ENCODE peak calls at places on chromosomes 3 and 15, in five cellular contexts. T is neuronal stem cell, F is IMR-90, W is H1, J is mesenchymal stem cell. G is an unnamed sample.

GRCh38 chr15:43218908-43219706 is 1.7 kb downstream of the EPB42 start:
- DNase-seq in T (peak), F (peak), W (no peak), J (peak), G (peak)

GRCh38 chr3:66618066-66618465 is 117.2 kb upstream of the LRIG1 start:
- DNase-seq in T (no peak), F (peak), W (no peak), J (no peak), G (no peak)

GRCh38 chr15:67110958-67111864 is 45.8 kb downstream of the SMAD3 start:
- DNase-seq in T (no peak), F (peak), W (no peak), J (peak), G (no peak)

GRCh38 chr3:156535162-156535627 is 19.7 kb downstream of the SSR3 start:
- DNase-seq in T (no peak), F (peak), W (peak), J (peak), G (peak)

GRCh38 chr15:48266029-48266428 is 59.9 kb downstream of the SLC12A1 start:
- DNase-seq in T (no peak), F (no peak), W (no peak), J (no peak), G (no peak)

GRCh38 chr3:67000006-67000405 is 1.9 kb downstream of the KBTBD8 start:
- DNase-seq in T (no peak), F (peak), W (no peak), J (peak), G (peak)

GRCh38 chr15:73324496-73325170 is 44.1 kb downstream of the HCN4 start:
- DNase-seq in T (no peak), F (no peak), W (no peak), J (no peak), G (no peak)

GRCh38 chr15:52778457-52778856 is 11.7 kb downstream of the ONECUT1 start:
- DNase-seq in T (no peak), F (no peak), W (no peak), J (no peak), G (no peak)

GRCh38 chr3:133884547-133885240 is 11.0 kb downstream of the RAB6B start:
- DNase-seq in T (no peak), F (no peak), W (no peak), J (no peak), G (no peak)

GRCh38 chr15:70853270-70853854 is 595 bp downstream of the LARP6 start:
- DNase-seq in T (peak), F (peak), W (peak), J (peak), G (peak)

GRCh38 chr15:71951134-71951533 is 140.8 kb downstream of the NR2E3 start:
- DNase-seq in T (no peak), F (peak), W (no peak), J (no peak), G (no peak)

GRCh38 chr15:74783072-74783807 is 1.4 kb downstream of the CSK start:
- DNase-seq in T (no peak), F (peak), W (no peak), J (peak), G (peak)

GRCh38 chr3:112013058-112013783 is 14.5 kb downstream of the TAGLN3 start:
- DNase-seq in T (peak), F (peak), W (peak), J (peak), G (peak)

GRCh38 chr3:196149922-196150321 is 61.3 kb downstream of the ZDHHC19 start:
- DNase-seq in T (no peak), F (no peak), W (no peak), J (no peak), G (no peak)

GRCh38 chr3:19576343-19576742 is 357.7 kb downstream of the EFHB start:
- DNase-seq in T (no peak), F (no peak), W (no peak), J (no peak), G (no peak)

GRCh38 chr3:10457560-10457959 is 47.8 kb downstream of the ATP2B2 start:
- DNase-seq in T (no peak), F (no peak), W (no peak), J (no peak), G (no peak)

GRCh38 chr3:170499562-170500156 is 81.0 kb downstream of the CLDN11 start:
- DNase-seq in T (no peak), F (peak), W (no peak), J (no peak), G (peak)

GRCh38 chr3:42763023-42763422 is 10.0 kb downstream of the CCDC13 start:
- DNase-seq in T (no peak), F (peak), W (no peak), J (no peak), G (peak)

GRCh38 chr15:69129026-69129385 is 31.4 kb upstream of the GLCE start:
- DNase-seq in T (no peak), F (no peak), W (no peak), J (no peak), G (peak)

GRCh38 chr3:112092439-112093179 is 6.4 kb downstream of the C3orf52 start:
- DNase-seq in T (no peak), F (peak), W (no peak), J (peak), G (no peak)

GRCh38 chr3:36959821-36960220 is 15.0 kb upstream of the TRANK1 start:
- DNase-seq in T (no peak), F (no peak), W (no peak), J (no peak), G (no peak)

GRCh38 chr15:61871926-61872522 is 188.2 kb downstream of the VPS13C start:
- DNase-seq in T (no peak), F (peak), W (no peak), J (peak), G (no peak)

GRCh38 chr3:186663351-186664118 is 2.3 kb upstream of the HRG start:
- DNase-seq in T (no peak), F (no peak), W (no peak), J (no peak), G (no peak)

GRCh38 chr3:64732570-64732969 is 44.8 kb upstream of the ADAMTS9 start:
- DNase-seq in T (no peak), F (peak), W (no peak), J (no peak), G (no peak)

GRCh38 chr3:16515885-16516420 is 2.5 kb upstream of the RFTN1 start:
- DNase-seq in T (no peak), F (no peak), W (no peak), J (no peak), G (no peak)

GRCh38 chr15:48963524-48964113 is at the start of gene SHC4:
- DNase-seq in T (peak), F (peak), W (no peak), J (peak), G (peak)

GRCh38 chr3:100562224-100562857 is 47.1 kb upstream of the ADGRG7 start:
- DNase-seq in T (no peak), F (no peak), W (no peak), J (no peak), G (no peak)

GRCh38 chr3:14451844-14452533 is 49.6 kb downstream of the SLC6A6 start:
- DNase-seq in T (no peak), F (peak), W (no peak), J (peak), G (no peak)

GRCh38 chr15:88388702-88389101 is 78.5 kb downstream of the MRPL46 start:
- DNase-seq in T (no peak), F (no peak), W (no peak), J (no peak), G (no peak)

GRCh38 chr15:51672100-51672731 is 9.1 kb upstream of the SCG3 start:
- DNase-seq in T (peak), F (no peak), W (no peak), J (no peak), G (no peak)

GRCh38 chr3:194346035-194346434 is 5.1 kb downstream of the CPN2 start:
- DNase-seq in T (no peak), F (no peak), W (no peak), J (no peak), G (no peak)

GRCh38 chr3:189233225-189233858 is 61.6 kb downstream of the TPRG1 start:
- DNase-seq in T (peak), F (peak), W (peak), J (peak), G (peak)

GRCh38 chr3:189148090-189148507 is 23.7 kb upstream of the TPRG1 start:
- DNase-seq in T (peak), F (peak), W (peak), J (peak), G (peak)

GRCh38 chr3:149479621-149480325 is 5.3 kb downstream of the TM4SF4 start:
- DNase-seq in T (no peak), F (peak), W (no peak), J (no peak), G (peak)

GRCh38 chr3:15287565-15288330 is 44.6 kb downstream of the SH3BP5 start:
- DNase-seq in T (no peak), F (peak), W (no peak), J (peak), G (peak)

GRCh38 chr15:93030430-93031102 is 58.4 kb downstream of the RGMA start:
- DNase-seq in T (peak), F (peak), W (peak), J (peak), G (peak)

DNA sequence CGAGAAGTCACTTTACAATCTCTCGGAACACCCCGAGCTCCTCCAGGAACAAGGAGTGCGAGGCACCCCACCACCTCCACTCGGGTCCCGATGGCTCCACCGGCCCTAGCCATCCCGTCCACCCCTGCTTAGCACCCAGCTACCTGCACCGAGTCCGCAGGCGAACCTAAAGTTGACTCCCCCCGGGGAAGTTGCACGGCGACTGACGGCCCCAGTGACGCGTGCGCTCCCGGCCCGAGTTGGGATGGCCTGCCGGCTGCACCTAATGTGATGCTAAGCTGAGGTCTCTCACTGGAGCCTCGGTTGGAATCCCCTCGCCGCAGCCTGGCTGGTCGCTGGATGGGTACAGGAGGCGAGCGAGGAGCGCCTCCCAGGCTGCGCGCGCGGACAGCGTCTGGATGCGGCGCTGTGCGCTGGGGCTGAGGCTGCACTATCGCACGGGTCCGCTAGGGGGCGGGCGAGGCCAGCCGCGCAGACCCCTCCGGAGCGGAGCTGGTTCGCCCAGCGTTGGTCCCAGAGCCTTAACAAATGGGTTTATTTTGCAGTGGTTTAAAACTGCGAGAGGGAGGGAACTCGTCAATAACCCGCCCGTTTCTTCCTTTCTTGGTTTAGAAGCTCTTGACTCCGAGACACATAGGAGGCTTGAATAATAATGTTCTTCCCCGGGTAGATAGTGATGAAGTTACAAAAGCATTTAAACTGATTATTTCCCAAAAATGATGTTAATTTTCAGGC is at the start of gene OXTR:
- DNase-seq in T (peak), F (peak), W (peak), J (peak), G (peak)
- H4K91ac ChIP-seq in T (no peak), F (peak), W (no peak), J (no peak), G (no peak)

GRCh38 chr3:129439381-129439816 is 349 bp downstream of the MBD4 start:
- DNase-seq in T (no peak), F (no peak), W (no peak), J (peak), G (no peak)
- H3K4ac ChIP-seq in T (no peak), F (peak), W (peak), J (peak), G (peak)

DNA sequence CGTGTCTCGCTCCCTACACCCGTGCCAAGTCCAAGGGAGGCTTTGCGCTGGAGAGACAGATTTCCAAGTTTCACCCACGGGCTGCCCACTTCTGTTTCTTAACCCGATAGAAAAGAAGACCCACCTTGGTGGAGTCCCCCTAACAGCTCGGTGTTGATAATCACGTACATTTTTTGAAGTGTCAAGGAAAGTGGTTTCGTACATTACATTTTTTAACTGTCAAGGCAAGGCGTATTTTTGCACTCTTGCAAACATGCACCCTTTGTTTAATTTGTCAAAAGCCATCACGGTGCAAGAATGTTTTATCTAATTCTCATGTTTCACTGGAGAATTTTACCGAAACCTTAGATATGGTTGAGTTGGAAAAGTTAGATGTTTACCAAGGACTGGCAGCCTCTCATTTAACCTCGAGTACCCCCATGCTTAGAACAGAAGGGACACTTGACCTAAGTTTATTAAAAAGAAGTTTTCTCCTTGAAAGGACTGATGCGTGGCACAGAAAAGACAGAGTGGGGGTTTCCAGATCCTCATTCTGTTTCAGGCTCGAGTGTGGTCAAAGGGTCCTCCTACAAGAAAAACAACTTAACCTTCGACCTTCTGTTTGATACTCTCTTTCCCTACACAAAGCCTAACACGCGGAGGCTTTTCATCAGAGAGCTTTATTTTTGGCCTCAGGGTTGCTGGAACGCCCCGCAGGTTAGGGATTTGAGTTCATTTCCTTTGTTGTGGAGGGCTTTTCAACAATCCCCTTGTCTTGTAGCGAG is 882 bp downstream of the GXYLT2 start:
- DNase-seq in T (peak), F (peak), W (peak), J (peak), G (no peak)
- H3K4me3 ChIP-seq in T (peak), F (peak), W (peak), J (peak), G (peak)

GRCh38 chr3:126849768-126850167 is 133.1 kb upstream of the PLXNA1 start:
- DNase-seq in T (no peak), F (no peak), W (no peak), J (no peak), G (no peak)
- H4K91ac ChIP-seq in T (peak), F (peak), W (peak), J (peak), G (peak)

DNA sequence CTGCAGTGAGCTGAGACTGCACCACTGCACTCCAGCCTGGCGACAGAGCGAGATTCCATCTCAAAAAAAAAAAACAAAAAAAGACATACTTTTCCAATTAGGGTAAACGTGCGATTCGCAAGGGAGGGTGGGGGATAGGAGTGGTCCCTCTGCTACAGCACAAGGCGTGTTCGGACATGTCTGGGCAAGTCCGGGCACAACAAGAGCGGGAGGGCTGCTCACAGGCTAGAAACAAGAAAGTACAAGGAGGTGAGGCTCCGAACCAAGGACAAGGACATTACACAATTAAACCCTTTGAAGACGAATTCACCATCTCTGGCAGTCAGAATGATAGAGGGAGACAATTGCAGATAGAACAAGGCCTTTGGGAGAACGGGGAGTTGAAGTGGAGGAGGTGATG is 32.2 kb upstream of the BCL2A1 start:
- DNase-seq in T (no peak), F (no peak), W (no peak), J (no peak), G (no peak)
- H3K4ac ChIP-seq in T (no peak), F (peak), W (no peak), J (no peak), G (no peak)

DNA sequence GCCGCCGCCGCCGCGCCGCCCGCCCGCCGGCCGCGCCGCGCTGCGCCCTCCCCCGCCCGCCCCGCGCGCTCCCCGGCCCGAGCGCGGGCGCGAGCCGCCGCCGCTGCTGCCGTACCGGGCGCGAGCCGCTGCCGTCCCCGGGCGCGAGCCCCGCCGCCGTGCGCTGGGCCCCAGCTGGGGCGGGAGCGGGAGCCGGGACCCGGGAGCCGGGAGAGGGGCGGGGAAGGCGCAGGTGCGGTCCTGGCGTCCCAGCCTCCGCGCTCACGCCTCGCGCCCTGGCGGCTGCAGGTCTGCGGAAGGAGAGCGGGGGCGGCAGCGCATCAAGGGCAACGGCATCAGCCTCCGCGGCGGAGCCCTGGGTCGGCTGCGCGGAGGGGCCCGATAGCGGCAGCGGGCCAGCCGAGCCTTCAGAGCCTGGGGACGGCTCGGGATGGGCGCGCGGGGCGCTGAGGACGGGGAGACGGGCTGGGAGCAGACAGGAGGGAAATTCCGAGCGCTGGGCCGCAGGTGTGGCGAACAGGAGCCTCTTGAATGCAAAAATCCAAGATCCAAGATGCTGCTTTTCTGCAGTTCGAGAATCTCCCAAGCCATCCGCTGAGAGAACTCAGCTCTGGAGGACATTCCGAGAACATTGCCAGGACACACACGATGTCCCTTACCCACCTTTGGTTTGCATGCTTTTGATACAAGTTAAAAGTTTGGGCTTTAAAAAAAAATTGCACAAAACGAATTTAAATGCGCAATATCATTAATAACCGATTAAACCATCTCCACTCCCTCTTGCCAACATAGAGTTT is 251.1 kb downstream of the TJP1 start:
- DNase-seq in T (peak), F (no peak), W (no peak), J (peak), G (peak)
- H3K4me3 ChIP-seq in T (peak), F (peak), W (peak), J (peak), G (peak)

GRCh38 chr15:83174891-83175290 is 32.7 kb downstream of the HDGFL3 start:
- DNase-seq in T (no peak), F (no peak), W (no peak), J (no peak), G (no peak)

GRCh38 chr15:83178387-83178786 is 29.2 kb downstream of the HDGFL3 start:
- DNase-seq in T (no peak), F (no peak), W (no peak), J (no peak), G (no peak)

GRCh38 chr15:83178869-83179325 is 28.7 kb downstream of the HDGFL3 start:
- DNase-seq in T (no peak), F (no peak), W (no peak), J (no peak), G (no peak)
- H4K91ac ChIP-seq in T (no peak), F (no peak), W (no peak), J (peak), G (no peak)

GRCh38 chr3:56468184-56469106 is at the start of gene ERC2:
- DNase-seq in T (peak), F (no peak), W (peak), J (peak), G (peak)
- H3K4ac ChIP-seq in T (no peak), F (no peak), W (no peak), J (no peak), G (no peak)

GRCh38 chr3:182978387-182978786 is 2.0 kb downstream of the DCUN1D1 start:
- DNase-seq in T (no peak), F (no peak), W (no peak), J (no peak), G (no peak)
- H3K4me3 ChIP-seq in T (no peak), F (no peak), W (peak), J (peak), G (no peak)